ENCODE peak calls at places on chromosome 10, in five cellular contexts. W is T-helper 17 cell; Y is stimulated activated CD8-positive, alpha-beta memory T cell treated with anti-CD3 and anti-CD28 coated beads, Interleukin-2, amount 100 ng/mL, for 48 hours; E is fibroblast of gingiva; V is CD8-positive, alpha-beta memory T cell. O is an unnamed sample.

GRCh38 chr10:32957341-32958084 is 517 bp downstream of the ITGB1 start:
- DNase-seq in W (peak), Y (no peak), E (no peak), V (no peak), O (peak)

GRCh38 chr10:112389147-112389822 is 15.4 kb downstream of the ACSL5 start:
- DNase-seq in W (no peak), Y (no peak), E (no peak), V (peak), O (no peak)

GRCh38 chr10:100344386-100344785 is 2.6 kb upstream of the SCD start:
- DNase-seq in W (no peak), Y (no peak), E (no peak), V (no peak), O (no peak)

GRCh38 chr10:37619336-37619735 is 238.1 kb downstream of the ZNF248 start:
- DNase-seq in W (no peak), Y (no peak), E (no peak), V (no peak), O (no peak)

GRCh38 chr10:125779403-125780327 is 4.0 kb upstream of the MMP21 start:
- DNase-seq in W (no peak), Y (no peak), E (peak), V (no peak), O (no peak)

GRCh38 chr10:117419921-117420320 is 44.7 kb upstream of the PDZD8 start:
- DNase-seq in W (no peak), Y (no peak), E (no peak), V (no peak), O (no peak)

GRCh38 chr10:29141761-29142160 is 147.1 kb upstream of the LYZL1 start:
- DNase-seq in W (no peak), Y (no peak), E (peak), V (no peak), O (no peak)

GRCh38 chr10:33327750-33328149 is 6.7 kb downstream of the NRP1 start:
- DNase-seq in W (no peak), Y (no peak), E (no peak), V (no peak), O (no peak)

GRCh38 chr10:73758704-73759511 is 14.7 kb downstream of the SEC24C start:
- DNase-seq in W (no peak), Y (no peak), E (no peak), V (peak), O (no peak)

GRCh38 chr10:121942749-121943148 is 14.9 kb upstream of the ATE1 start:
- DNase-seq in W (no peak), Y (no peak), E (peak), V (no peak), O (no peak)

GRCh38 chr10:105259201-105259600 is 618.1 kb downstream of the SORCS3 start:
- DNase-seq in W (no peak), Y (no peak), E (no peak), V (no peak), O (no peak)

GRCh38 chr10:129658673-129659072 is 191.6 kb downstream of the MGMT start:
- DNase-seq in W (no peak), Y (no peak), E (peak), V (no peak), O (no peak)

GRCh38 chr10:119080521-119081259 is at the start of gene EIF3A:
- DNase-seq in W (peak), Y (peak), E (peak), V (peak), O (peak)

GRCh38 chr10:117360016-117360415 is 15.2 kb downstream of the PDZD8 start:
- DNase-seq in W (no peak), Y (no peak), E (no peak), V (no peak), O (no peak)

GRCh38 chr10:4334076-4334475 is 491.9 kb upstream of the AKR1E2 start:
- DNase-seq in W (no peak), Y (no peak), E (no peak), V (no peak), O (no peak)

GRCh38 chr10:58512470-58513188 is at the start of gene BICC1:
- DNase-seq in W (no peak), Y (no peak), E (peak), V (no peak), O (no peak)

GRCh38 chr10:132408823-132409666 is 12.0 kb downstream of the PWWP2B start:
- DNase-seq in W (no peak), Y (no peak), E (no peak), V (no peak), O (no peak)

GRCh38 chr10:79379512-79380124 is 32.3 kb downstream of the PPIF start:
- DNase-seq in W (no peak), Y (no peak), E (peak), V (no peak), O (no peak)

O was measured in NCI-H446.